ENCODE peak calls at places on chromosome 6, in eight cellular contexts. One of them, this sample, is unnamed.

GRCh38 chr6:17998442-17998841 is 11.0 kb upstream of the KIF13A start:
- DNase-seq in Panc1: no peak
- DNase-seq in omental fat pad: no peak
- DNase-seq in heart left ventricle: no peak
- DNase-seq in pancreas: no peak
- DNase-seq in A673: no peak
- DNase-seq in endothelial cell: no peak
- DNase-seq in IMR-90: peak; percentile 46
- DNase-seq in this sample: no peak

GRCh38 chr6:145749632-145750031 is 14.3 kb upstream of the EPM2A start:
- DNase-seq in Panc1: no peak
- DNase-seq in IMR-90: peak; percentile 85
- DNase-seq in omental fat pad: no peak
- DNase-seq in endothelial cell: no peak
- DNase-seq in heart left ventricle: no peak
- DNase-seq in A673: peak; percentile 63
- DNase-seq in pancreas: no peak
- DNase-seq in this sample: peak; percentile 13

GRCh38 chr6:10347561-10348327 is 67.1 kb downstream of the TFAP2A start:
- DNase-seq in heart left ventricle: no peak
- DNase-seq in IMR-90: peak; percentile 24
- DNase-seq in Panc1: peak; percentile 67
- DNase-seq in A673: no peak
- DNase-seq in endothelial cell: no peak
- DNase-seq in omental fat pad: no peak
- DNase-seq in pancreas: no peak
- DNase-seq in this sample: no peak

GRCh38 chr6:33419580-33420492 is at the start of gene SYNGAP1:
- DNase-seq in pancreas: peak; percentile 46
- DNase-seq in Panc1: no peak
- DNase-seq in omental fat pad: no peak
- DNase-seq in endothelial cell: no peak
- DNase-seq in heart left ventricle: no peak
- DNase-seq in IMR-90: peak; percentile 64
- DNase-seq in A673: peak; percentile 65
- DNase-seq in this sample: no peak

GRCh38 chr6:93013054-93013453 is 406.3 kb downstream of the EPHA7 start:
- DNase-seq in A673: no peak
- DNase-seq in pancreas: no peak
- DNase-seq in Panc1: no peak
- DNase-seq in omental fat pad: no peak
- DNase-seq in IMR-90: no peak
- DNase-seq in heart left ventricle: no peak
- DNase-seq in endothelial cell: no peak
- DNase-seq in this sample: no peak

GRCh38 chr6:32178547-32179440 is 589 bp downstream of the RNF5 start:
- DNase-seq in Panc1: no peak
- DNase-seq in heart left ventricle: no peak
- DNase-seq in omental fat pad: no peak
- DNase-seq in A673: no peak
- DNase-seq in endothelial cell: no peak
- DNase-seq in IMR-90: no peak
- DNase-seq in pancreas: no peak
- DNase-seq in this sample: no peak

GRCh38 chr6:152474341-152474740 is 162.8 kb downstream of the SYNE1 start:
- DNase-seq in endothelial cell: no peak
- DNase-seq in IMR-90: no peak
- DNase-seq in heart left ventricle: no peak
- DNase-seq in A673: no peak
- DNase-seq in pancreas: no peak
- DNase-seq in Panc1: no peak
- DNase-seq in omental fat pad: no peak
- DNase-seq in this sample: no peak

GRCh38 chr6:24902782-24903181 is 33.0 kb downstream of the RIPOR2 start:
- DNase-seq in pancreas: no peak
- DNase-seq in omental fat pad: no peak
- DNase-seq in IMR-90: peak; percentile 94
- DNase-seq in endothelial cell: no peak
- DNase-seq in heart left ventricle: no peak
- DNase-seq in Panc1: no peak
- DNase-seq in A673: no peak
- DNase-seq in this sample: no peak

GRCh38 chr6:168822376-168822775 is 381.4 kb downstream of the SMOC2 start:
- DNase-seq in A673: no peak
- DNase-seq in IMR-90: no peak
- DNase-seq in endothelial cell: no peak
- DNase-seq in omental fat pad: no peak
- DNase-seq in pancreas: no peak
- DNase-seq in Panc1: no peak
- DNase-seq in heart left ventricle: no peak
- DNase-seq in this sample: no peak

GRCh38 chr6:64589961-64590360 is 954.4 kb downstream of the PHF3 start:
- DNase-seq in endothelial cell: no peak
- DNase-seq in A673: no peak
- DNase-seq in IMR-90: no peak
- DNase-seq in Panc1: no peak
- DNase-seq in pancreas: no peak
- DNase-seq in heart left ventricle: no peak
- DNase-seq in omental fat pad: no peak
- DNase-seq in this sample: no peak

GRCh38 chr6:122322824-122323223 is 76.6 kb upstream of the HSF2 start:
- DNase-seq in omental fat pad: no peak
- DNase-seq in heart left ventricle: no peak
- DNase-seq in pancreas: no peak
- DNase-seq in IMR-90: peak; percentile 3
- DNase-seq in A673: peak; percentile 89
- DNase-seq in Panc1: no peak
- DNase-seq in endothelial cell: no peak
- DNase-seq in this sample: no peak

GRCh38 chr6:37882292-37882691 is 62.8 kb downstream of the ZFAND3 start:
- DNase-seq in A673: no peak
- DNase-seq in IMR-90: no peak
- DNase-seq in endothelial cell: no peak
- DNase-seq in pancreas: no peak
- DNase-seq in heart left ventricle: no peak
- DNase-seq in omental fat pad: no peak
- DNase-seq in Panc1: no peak
- DNase-seq in this sample: no peak

GRCh38 chr6:66961191-66961590 is 1254.2 kb upstream of the EYS start:
- DNase-seq in omental fat pad: no peak
- DNase-seq in Panc1: no peak
- DNase-seq in heart left ventricle: no peak
- DNase-seq in A673: no peak
- DNase-seq in endothelial cell: no peak
- DNase-seq in pancreas: no peak
- DNase-seq in IMR-90: no peak
- DNase-seq in this sample: no peak

GRCh38 chr6:132511836-132512230 is 1.1 kb downstream of the STX7 start:
- DNase-seq in A673: no peak
- DNase-seq in pancreas: no peak
- DNase-seq in Panc1: no peak
- DNase-seq in heart left ventricle: no peak
- DNase-seq in endothelial cell: no peak
- DNase-seq in omental fat pad: no peak
- DNase-seq in IMR-90: no peak
- DNase-seq in this sample: no peak

GRCh38 chr6:6712258-6712978 is 123.9 kb downstream of the LY86 start:
- DNase-seq in A673: no peak
- DNase-seq in endothelial cell: no peak
- DNase-seq in omental fat pad: no peak
- DNase-seq in IMR-90: peak; percentile 87
- DNase-seq in Panc1: no peak
- DNase-seq in pancreas: peak; percentile 72
- DNase-seq in heart left ventricle: no peak
- DNase-seq in this sample: peak; percentile 34

DNA sequence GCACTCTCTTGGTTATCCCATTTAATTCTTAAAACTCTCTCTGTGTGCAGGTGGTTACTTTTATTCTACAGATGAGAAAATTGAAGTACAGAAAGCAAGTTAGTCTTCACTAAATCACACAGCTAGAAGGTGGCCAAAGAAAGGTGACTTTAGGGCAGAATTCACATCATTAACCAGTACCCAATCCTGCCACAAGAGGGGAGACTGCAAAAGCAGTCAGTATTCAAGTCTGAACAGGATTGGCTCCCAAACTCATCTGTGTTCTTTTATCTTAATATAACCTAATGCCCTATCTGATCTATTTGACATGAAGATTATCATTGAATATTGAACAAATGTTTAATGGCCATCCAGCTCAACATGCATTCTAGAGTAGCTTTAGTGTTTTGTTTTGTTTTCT is 225.3 kb upstream of the FAM83B start:
- DNase-seq in Panc1: peak; percentile 7
- DNase-seq in IMR-90: no peak
- DNase-seq in heart left ventricle: no peak
- DNase-seq in endothelial cell: peak; percentile 48
- DNase-seq in A673: peak; percentile 13
- DNase-seq in pancreas: no peak
- DNase-seq in omental fat pad: no peak
- DNase-seq in this sample: no peak
- TF ChIP-seq CTCF in Panc1: peak; percentile 39
- TF ChIP-seq CTCF in IMR-90: peak; percentile 35
- TF ChIP-seq CTCF in heart left ventricle: peak; percentile 25
- TF ChIP-seq CTCF in endothelial cell: peak; percentile 77
- TF ChIP-seq CTCF in A673: peak; percentile 48
- TF ChIP-seq CTCF in pancreas: no peak
- TF ChIP-seq CTCF in omental fat pad: no peak
- TF ChIP-seq CTCF in this sample: no peak

GRCh38 chr6:106751501-106752252 is 122.3 kb downstream of the QRSL1 start:
- DNase-seq in A673: no peak
- DNase-seq in IMR-90: peak; percentile 8
- DNase-seq in heart left ventricle: no peak
- DNase-seq in Panc1: no peak
- DNase-seq in endothelial cell: no peak
- DNase-seq in omental fat pad: no peak
- DNase-seq in pancreas: peak; percentile 82
- DNase-seq in this sample: no peak
- TF ChIP-seq CTCF in A673: no peak
- TF ChIP-seq CTCF in IMR-90: no peak
- TF ChIP-seq CTCF in heart left ventricle: no peak
- TF ChIP-seq CTCF in Panc1: no peak
- TF ChIP-seq CTCF in endothelial cell: no peak
- TF ChIP-seq CTCF in omental fat pad: no peak
- TF ChIP-seq CTCF in pancreas: no peak
- TF ChIP-seq CTCF in this sample: no peak

GRCh38 chr6:104324305-104324704 is 535.4 kb downstream of the HACE1 start:
- DNase-seq in pancreas: no peak
- DNase-seq in omental fat pad: no peak
- DNase-seq in heart left ventricle: no peak
- DNase-seq in endothelial cell: no peak
- DNase-seq in Panc1: no peak
- DNase-seq in A673: no peak
- DNase-seq in IMR-90: no peak
- DNase-seq in this sample: no peak

GRCh38 chr6:104322849-104323248 is 536.9 kb downstream of the HACE1 start:
- DNase-seq in heart left ventricle: no peak
- DNase-seq in Panc1: no peak
- DNase-seq in pancreas: no peak
- DNase-seq in IMR-90: no peak
- DNase-seq in omental fat pad: no peak
- DNase-seq in endothelial cell: no peak
- DNase-seq in A673: peak; percentile 6
- DNase-seq in this sample: no peak

GRCh38 chr6:104326173-104327001 is 533.3 kb downstream of the HACE1 start:
- DNase-seq in IMR-90: no peak
- DNase-seq in pancreas: peak; percentile 12
- DNase-seq in omental fat pad: no peak
- DNase-seq in endothelial cell: no peak
- DNase-seq in heart left ventricle: no peak
- DNase-seq in A673: peak; percentile 65
- DNase-seq in Panc1: no peak
- DNase-seq in this sample: peak; percentile 11

GRCh38 chr6:104321301-104321700 is 538.4 kb downstream of the HACE1 start:
- DNase-seq in Panc1: no peak
- DNase-seq in endothelial cell: no peak
- DNase-seq in omental fat pad: no peak
- DNase-seq in pancreas: no peak
- DNase-seq in IMR-90: no peak
- DNase-seq in A673: no peak
- DNase-seq in heart left ventricle: no peak
- DNase-seq in this sample: no peak

DNA sequence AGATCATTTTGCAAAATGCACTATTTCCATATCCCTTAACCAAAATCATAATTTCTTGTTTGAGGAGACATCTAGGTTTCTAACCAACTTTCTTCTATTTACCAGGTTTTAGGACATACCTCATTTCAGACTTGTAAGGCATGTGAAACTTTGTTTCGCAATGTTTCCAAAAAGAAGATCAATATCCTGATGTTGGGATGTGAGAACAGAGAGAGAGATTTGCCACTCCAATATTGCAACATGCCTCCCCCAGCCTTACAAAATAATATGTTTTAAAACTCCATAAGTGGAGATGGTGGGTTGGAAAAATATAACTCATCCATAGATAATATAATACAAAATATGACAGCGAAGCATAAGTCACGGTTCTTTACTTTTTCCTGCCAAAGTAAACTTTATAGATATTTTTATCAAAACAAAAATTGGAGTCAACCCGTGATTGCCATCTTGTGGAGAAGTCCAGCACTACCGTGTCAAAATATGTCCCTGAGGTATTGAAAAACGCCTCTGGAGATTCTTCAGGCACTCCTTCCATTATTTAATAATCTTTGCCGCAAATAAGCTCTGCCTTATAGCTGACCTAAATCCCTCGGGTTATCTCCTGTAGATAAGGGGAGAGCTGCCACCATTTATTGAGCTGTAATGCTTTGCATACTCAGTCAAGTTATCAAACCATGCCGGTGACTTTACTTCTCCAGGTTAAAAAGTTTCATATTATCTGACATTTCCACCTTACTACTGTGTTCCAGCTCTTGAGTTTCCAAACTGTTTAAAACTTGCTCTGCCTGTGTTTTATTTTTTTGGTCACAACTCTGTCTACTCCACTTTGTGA is 534.2 kb downstream of the HACE1 start:
- DNase-seq in Panc1: no peak
- DNase-seq in omental fat pad: no peak
- DNase-seq in IMR-90: no peak
- DNase-seq in heart left ventricle: no peak
- DNase-seq in A673: peak; percentile 69
- DNase-seq in pancreas: no peak
- DNase-seq in endothelial cell: peak; percentile 20
- DNase-seq in this sample: peak; percentile 15
- TF ChIP-seq CTCF in Panc1: peak; percentile 80
- TF ChIP-seq CTCF in omental fat pad: no peak
- TF ChIP-seq CTCF in IMR-90: peak; percentile 42
- TF ChIP-seq CTCF in heart left ventricle: peak; percentile 55
- TF ChIP-seq CTCF in A673: peak; percentile 84
- TF ChIP-seq CTCF in pancreas: peak; percentile 55
- TF ChIP-seq CTCF in endothelial cell: peak; percentile 81
- TF ChIP-seq CTCF in this sample: peak; percentile 43

DNA sequence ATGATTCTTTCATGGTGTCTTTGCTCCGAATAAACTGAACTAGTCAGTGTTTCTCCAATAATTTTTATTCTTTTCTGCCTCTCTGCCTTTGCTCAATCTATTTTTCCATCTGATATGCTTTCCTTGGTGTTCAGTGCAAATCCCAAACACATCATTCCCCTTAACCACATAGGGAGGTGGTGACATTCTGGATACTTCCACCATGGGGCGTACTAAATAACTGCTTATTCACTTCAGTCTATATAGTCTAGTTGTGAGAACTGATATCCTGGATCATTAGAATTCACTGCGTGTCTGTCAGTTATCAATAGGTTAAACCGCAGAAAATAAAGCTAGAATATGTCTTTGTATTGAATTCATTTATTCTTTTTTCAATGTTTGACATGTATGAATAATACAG is 83.1 kb downstream of the KCNQ5 start:
- DNase-seq in IMR-90: no peak
- DNase-seq in A673: peak; percentile 42
- DNase-seq in pancreas: no peak
- DNase-seq in omental fat pad: no peak
- DNase-seq in Panc1: no peak
- DNase-seq in heart left ventricle: no peak
- DNase-seq in endothelial cell: no peak
- DNase-seq in this sample: no peak
- TF ChIP-seq CTCF in IMR-90: no peak
- TF ChIP-seq CTCF in A673: peak; percentile 48
- TF ChIP-seq CTCF in pancreas: no peak
- TF ChIP-seq CTCF in omental fat pad: no peak
- TF ChIP-seq CTCF in Panc1: peak; percentile 30
- TF ChIP-seq CTCF in heart left ventricle: no peak
- TF ChIP-seq CTCF in endothelial cell: no peak
- TF ChIP-seq CTCF in this sample: no peak